ENCODE peak calls at places on chromosome 14, in six cellular contexts. One of them, this sample, is unnamed.
A peak's percentile ranks its signal among the peaks of the same experiment; 100 is the strongest.

GRCh38 chr14:37695836-37696235 is 100.4 kb downstream of the TTC6 start:
- DNase-seq in HCT116: no peak
- DNase-seq in IMR-90: peak; percentile 48
- DNase-seq in GM12878: no peak
- DNase-seq in H1: no peak
- DNase-seq in A549: no peak
- DNase-seq in this sample: no peak

GRCh38 chr14:71555654-71556559 is 376.3 kb upstream of the RGS6 start:
- DNase-seq in H1: no peak
- DNase-seq in IMR-90: peak; percentile 43
- DNase-seq in A549: no peak
- DNase-seq in GM12878: peak; percentile 98
- DNase-seq in HCT116: no peak
- DNase-seq in this sample: peak; percentile 16

GRCh38 chr14:76715102-76715926 is 46.0 kb upstream of the VASH1 start:
- DNase-seq in HCT116: no peak
- DNase-seq in IMR-90: no peak
- DNase-seq in H1: peak; percentile 4
- DNase-seq in A549: no peak
- DNase-seq in GM12878: no peak
- DNase-seq in this sample: peak; percentile 73

GRCh38 chr14:79383031-79383430 is 828.3 kb downstream of the DIO2 start:
- DNase-seq in IMR-90: no peak
- DNase-seq in HCT116: no peak
- DNase-seq in A549: no peak
- DNase-seq in GM12878: no peak
- DNase-seq in H1: no peak
- DNase-seq in this sample: no peak

GRCh38 chr14:87989613-87990299 is 3.2 kb downstream of the GALC start:
- DNase-seq in GM12878: no peak
- DNase-seq in IMR-90: no peak
- DNase-seq in A549: no peak
- DNase-seq in HCT116: no peak
- DNase-seq in H1: no peak
- DNase-seq in this sample: no peak

GRCh38 chr14:98183556-98183955 is 1088.4 kb downstream of the BCL11B start:
- DNase-seq in GM12878: no peak
- DNase-seq in A549: no peak
- DNase-seq in IMR-90: no peak
- DNase-seq in HCT116: no peak
- DNase-seq in H1: no peak
- DNase-seq in this sample: no peak

GRCh38 chr14:21894003-21894897 is 220.6 kb upstream of the OR4E1 start:
- DNase-seq in IMR-90: no peak
- DNase-seq in GM12878: no peak
- DNase-seq in H1: peak; percentile 66
- DNase-seq in A549: peak; percentile 24
- DNase-seq in HCT116: no peak
- DNase-seq in this sample: no peak

GRCh38 chr14:58826845-58827686 is 189.3 kb downstream of the DACT1 start:
- DNase-seq in H1: no peak
- DNase-seq in IMR-90: no peak
- DNase-seq in HCT116: no peak
- DNase-seq in GM12878: no peak
- DNase-seq in A549: no peak
- DNase-seq in this sample: no peak

GRCh38 chr14:29941401-29941800 is 13.8 kb upstream of the PRKD1 start:
- DNase-seq in IMR-90: no peak
- DNase-seq in A549: no peak
- DNase-seq in H1: no peak
- DNase-seq in HCT116: no peak
- DNase-seq in GM12878: no peak
- DNase-seq in this sample: no peak

GRCh38 chr14:93114713-93115068 is 1.0 kb downstream of the ITPK1 start:
- DNase-seq in H1: no peak
- DNase-seq in HCT116: no peak
- DNase-seq in IMR-90: no peak
- DNase-seq in GM12878: no peak
- DNase-seq in A549: no peak
- DNase-seq in this sample: no peak

GRCh38 chr14:42090122-42090521 is 483.4 kb downstream of the LRFN5 start:
- DNase-seq in A549: no peak
- DNase-seq in H1: no peak
- DNase-seq in IMR-90: no peak
- DNase-seq in GM12878: no peak
- DNase-seq in HCT116: no peak
- DNase-seq in this sample: no peak

GRCh38 chr14:69741055-69741454 is 25.9 kb upstream of the SRSF5 start:
- DNase-seq in HCT116: no peak
- DNase-seq in GM12878: no peak
- DNase-seq in H1: no peak
- DNase-seq in IMR-90: no peak
- DNase-seq in A549: no peak
- DNase-seq in this sample: no peak

GRCh38 chr14:77849711-77850110 is 49.8 kb downstream of the ADCK1 start:
- DNase-seq in IMR-90: peak; percentile 50
- DNase-seq in GM12878: no peak
- DNase-seq in A549: no peak
- DNase-seq in HCT116: peak; percentile 29
- DNase-seq in H1: no peak
- DNase-seq in this sample: no peak

GRCh38 chr14:22231022-22231421 is 358.0 kb downstream of the DAD1 start:
- DNase-seq in IMR-90: no peak
- DNase-seq in H1: no peak
- DNase-seq in GM12878: no peak
- DNase-seq in A549: no peak
- DNase-seq in HCT116: no peak
- DNase-seq in this sample: no peak

GRCh38 chr14:85531594-85532391 is 1.8 kb downstream of the FLRT2 start:
- DNase-seq in GM12878: no peak
- DNase-seq in H1: peak; percentile 72
- DNase-seq in A549: peak; percentile 79
- DNase-seq in IMR-90: peak; percentile 80
- DNase-seq in HCT116: no peak
- DNase-seq in this sample: peak; percentile 92

GRCh38 chr14:53391156-53391555 is 238.0 kb upstream of the DDHD1 start:
- DNase-seq in IMR-90: peak; percentile 72
- DNase-seq in HCT116: peak; percentile 72
- DNase-seq in GM12878: no peak
- DNase-seq in H1: no peak
- DNase-seq in A549: no peak
- DNase-seq in this sample: no peak

GRCh38 chr14:50816419-50817047 is 14.4 kb downstream of the NIN start:
- DNase-seq in IMR-90: peak; percentile 70
- DNase-seq in A549: no peak
- DNase-seq in GM12878: no peak
- DNase-seq in HCT116: no peak
- DNase-seq in H1: no peak
- DNase-seq in this sample: peak; percentile 73

GRCh38 chr14:76924363-76925151 is 98.3 kb downstream of the LRRC74A start:
- DNase-seq in HCT116: no peak
- DNase-seq in GM12878: no peak
- DNase-seq in H1: peak; percentile 87
- DNase-seq in A549: peak; percentile 71
- DNase-seq in IMR-90: no peak
- DNase-seq in this sample: no peak

GRCh38 chr14:96627386-96627785 is 125.2 kb downstream of the PAPOLA start:
- DNase-seq in A549: no peak
- DNase-seq in H1: no peak
- DNase-seq in IMR-90: no peak
- DNase-seq in HCT116: no peak
- DNase-seq in GM12878: no peak
- DNase-seq in this sample: no peak

GRCh38 chr14:104968153-104968527 is 10.0 kb downstream of the AHNAK2 start:
- DNase-seq in IMR-90: peak; percentile 35
- DNase-seq in HCT116: no peak
- DNase-seq in A549: peak; percentile 64
- DNase-seq in H1: peak; percentile 79
- DNase-seq in GM12878: no peak
- DNase-seq in this sample: peak; percentile 64

GRCh38 chr14:41986083-41986645 is 379.5 kb downstream of the LRFN5 start:
- DNase-seq in IMR-90: no peak
- DNase-seq in A549: no peak
- DNase-seq in HCT116: no peak
- DNase-seq in GM12878: no peak
- DNase-seq in H1: no peak
- DNase-seq in this sample: no peak

GRCh38 chr14:24013654-24014514 is 25.2 kb downstream of the DHRS4L2 start:
- DNase-seq in GM12878: peak; percentile 57
- DNase-seq in HCT116: peak; percentile 78
- DNase-seq in IMR-90: peak; percentile 71
- DNase-seq in A549: peak; percentile 77
- DNase-seq in H1: no peak
- DNase-seq in this sample: peak; percentile 82

GRCh38 chr14:22898302-22898894 is 15.4 kb downstream of the REM2 start:
- DNase-seq in IMR-90: peak; percentile 88
- DNase-seq in HCT116: no peak
- DNase-seq in GM12878: no peak
- DNase-seq in A549: peak; percentile 24
- DNase-seq in H1: no peak
- DNase-seq in this sample: no peak

GRCh38 chr14:104320611-104321086 is 182.3 kb downstream of the KIF26A start:
- DNase-seq in GM12878: no peak
- DNase-seq in IMR-90: no peak
- DNase-seq in A549: no peak
- DNase-seq in HCT116: no peak
- DNase-seq in H1: peak; percentile 42
- DNase-seq in this sample: no peak

GRCh38 chr14:102590667-102591099 is 1.8 kb upstream of the RCOR1 start:
- DNase-seq in H1: peak; percentile 69
- DNase-seq in GM12878: no peak
- DNase-seq in IMR-90: peak; percentile 23
- DNase-seq in HCT116: peak; percentile 54
- DNase-seq in A549: peak; percentile 84
- DNase-seq in this sample: peak; percentile 33

DNA sequence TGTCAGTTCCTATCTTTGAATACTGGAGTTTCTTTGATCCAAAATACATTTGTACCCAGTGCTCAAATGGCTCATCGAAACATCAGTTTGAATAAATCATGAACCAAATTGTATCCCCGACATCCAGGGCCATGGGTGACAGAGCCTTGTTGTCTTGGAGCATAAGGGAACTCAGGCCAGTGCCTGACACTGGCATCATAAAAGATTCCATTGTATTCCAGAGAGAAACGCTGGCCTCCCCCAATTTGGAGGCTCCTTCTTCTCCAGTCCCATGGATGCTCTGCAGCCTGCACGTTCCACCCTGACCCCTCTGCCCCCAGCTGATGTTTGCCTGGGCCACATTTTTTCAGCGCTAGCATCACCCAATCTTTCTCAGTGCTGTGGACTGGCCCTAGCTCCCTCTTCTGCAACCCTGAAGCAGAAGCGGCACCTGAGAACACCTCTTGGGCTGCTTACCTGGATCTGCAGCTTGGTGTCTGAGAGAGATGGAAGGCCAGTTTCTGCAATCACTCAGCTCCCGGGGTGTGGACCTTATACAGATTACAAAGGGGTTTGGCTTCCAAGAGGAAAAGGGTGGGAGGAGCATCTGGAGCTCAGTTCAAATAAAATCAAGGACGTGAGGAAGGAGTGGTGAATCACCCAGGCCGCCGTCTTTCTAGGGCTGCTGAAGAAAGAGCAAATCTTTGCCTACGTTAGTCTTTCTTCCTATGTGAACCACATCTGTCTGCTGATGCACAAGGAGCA is at the start of gene RNASE1:
- DNase-seq in HCT116: no peak
- DNase-seq in IMR-90: no peak
- DNase-seq in A549: peak; percentile 36
- DNase-seq in H1: no peak
- DNase-seq in GM12878: no peak
- DNase-seq in this sample: peak; percentile 85
- TF ChIP-seq POLR2A in HCT116: no peak
- TF ChIP-seq POLR2A in IMR-90: no peak
- TF ChIP-seq POLR2A in A549: no peak
- TF ChIP-seq POLR2A in H1: no peak
- TF ChIP-seq POLR2A in GM12878: no peak
- TF ChIP-seq POLR2A in this sample: peak; percentile 51

GRCh38 chr14:64702493-64703392 is 1.5 kb upstream of the PLEKHG3 start:
- DNase-seq in A549: no peak
- DNase-seq in GM12878: no peak
- DNase-seq in H1: peak; percentile 88
- DNase-seq in HCT116: no peak
- DNase-seq in IMR-90: no peak
- DNase-seq in this sample: no peak
- H3K4me2 ChIP-seq in A549: peak overlapping the region; percentile 96
- H3K4me2 ChIP-seq in GM12878: no peak overlapping the region
- H3K4me2 ChIP-seq in H1: peak overlapping the region; percentile 96
- H3K4me2 ChIP-seq in HCT116: peak overlapping the region; percentile 83
- H3K4me2 ChIP-seq in IMR-90: no peak overlapping the region
- H3K4me2 ChIP-seq in this sample: no peak overlapping the region

GRCh38 chr14:64762044-64763034 is 58.1 kb downstream of the PLEKHG3 start:
- DNase-seq in GM12878: no peak
- DNase-seq in IMR-90: peak; percentile 96
- DNase-seq in H1: no peak
- DNase-seq in A549: peak; percentile 91
- DNase-seq in HCT116: peak; percentile 51
- DNase-seq in this sample: peak; percentile 89
- TF ChIP-seq POLR2A in GM12878: no peak
- TF ChIP-seq POLR2A in IMR-90: peak; percentile 19
- TF ChIP-seq POLR2A in H1: no peak
- TF ChIP-seq POLR2A in A549: no peak
- TF ChIP-seq POLR2A in HCT116: no peak
- TF ChIP-seq POLR2A in this sample: peak; percentile 28

GRCh38 chr14:75602527-75602926 is 24.1 kb downstream of the FLVCR2 start:
- DNase-seq in HCT116: no peak
- DNase-seq in H1: no peak
- DNase-seq in GM12878: no peak
- DNase-seq in A549: no peak
- DNase-seq in IMR-90: no peak
- DNase-seq in this sample: no peak
- H3K4me2 ChIP-seq in HCT116: no peak overlapping the region
- H3K4me2 ChIP-seq in H1: no peak overlapping the region
- H3K4me2 ChIP-seq in GM12878: no peak overlapping the region
- H3K4me2 ChIP-seq in A549: peak overlapping the region; percentile 28
- H3K4me2 ChIP-seq in IMR-90: no peak overlapping the region
- H3K4me2 ChIP-seq in this sample: no peak overlapping the region

GRCh38 chr14:26598081-26598671 is 343 bp upstream of the NOVA1 start:
- DNase-seq in HCT116: no peak
- DNase-seq in IMR-90: peak; percentile 82
- DNase-seq in H1: peak; percentile 96
- DNase-seq in GM12878: no peak
- DNase-seq in A549: peak; percentile 93
- DNase-seq in this sample: peak; percentile 92
- TF ChIP-seq POLR2A in HCT116: no peak
- TF ChIP-seq POLR2A in IMR-90: no peak
- TF ChIP-seq POLR2A in H1: peak; percentile 62
- TF ChIP-seq POLR2A in GM12878: no peak
- TF ChIP-seq POLR2A in A549: no peak
- TF ChIP-seq POLR2A in this sample: no peak

GRCh38 chr14:54625158-54625557 is 58.2 kb downstream of the SAMD4A start:
- DNase-seq in IMR-90: peak; percentile 92
- DNase-seq in H1: no peak
- DNase-seq in GM12878: no peak
- DNase-seq in HCT116: no peak
- DNase-seq in A549: no peak
- DNase-seq in this sample: no peak
- H3K4me2 ChIP-seq in IMR-90: peak overlapping the region; percentile 75
- H3K4me2 ChIP-seq in H1: no peak overlapping the region
- H3K4me2 ChIP-seq in GM12878: no peak overlapping the region
- H3K4me2 ChIP-seq in HCT116: no peak overlapping the region
- H3K4me2 ChIP-seq in A549: peak overlapping the region; percentile 37
- H3K4me2 ChIP-seq in this sample: peak overlapping the region; percentile 93